ENCODE peak calls at places on chromosomes 6 and 20, in nine cellular contexts. Q, A, Y, S, W, T, L, D and J are unnamed samples.

GRCh38 chr20:6613280-6613861 is 154.1 kb upstream of the BMP2 start:
- DNase-seq in S (no peak), W (no peak), Y (no peak), A (no peak), L (no peak), Q (no peak), D (no peak), T (no peak), J (no peak)

GRCh38 chr6:34025112-34025807 is 120.6 kb downstream of the GRM4 start:
- DNase-seq in T (no peak), A (no peak), W (no peak), D (no peak), L (no peak), Q (no peak), S (no peak), Y (no peak), J (no peak)

GRCh38 chr6:40586800-40587201 is 363 bp downstream of the LRFN2 start:
- DNase-seq in Y (no peak), W (no peak), L (peak), D (peak), Q (no peak), A (no peak), S (no peak), T (peak), J (no peak)

GRCh38 chr6:42104807-42105713 is 37.4 kb downstream of the C6orf132 start:
- DNase-seq in Q (no peak), W (no peak), A (no peak), L (no peak), Y (no peak), S (peak), D (no peak), T (no peak), J (no peak)

GRCh38 chr6:36618366-36619355 is 24.5 kb downstream of the SRSF3 start:
- DNase-seq in Q (no peak), T (peak), S (no peak), L (peak), Y (no peak), A (no peak), W (no peak), D (no peak), J (peak)

GRCh38 chr20:57514273-57514751 is 10.6 kb downstream of the CTCFL start:
- DNase-seq in Q (peak), T (peak), S (peak), D (peak), W (peak), A (peak), L (no peak), Y (peak), J (peak)

GRCh38 chr6:106513813-106514212 is 115.5 kb downstream of the RTN4IP1 start:
- DNase-seq in W (no peak), S (peak), T (no peak), A (no peak), Y (no peak), Q (no peak), D (no peak), L (no peak), J (no peak)

GRCh38 chr20:12847862-12848261 is 160.9 kb upstream of the SPTLC3 start:
- DNase-seq in L (no peak), Q (no peak), Y (no peak), T (no peak), S (no peak), W (no peak), D (no peak), A (peak), J (no peak)

GRCh38 chr6:57207141-57207540 is 15.0 kb downstream of the RAB23 start:
- DNase-seq in D (no peak), Q (no peak), A (no peak), S (no peak), W (no peak), Y (no peak), T (no peak), L (no peak), J (no peak)

GRCh38 chr20:63821824-63822223 is 9.2 kb downstream of the ZBTB46 start:
- DNase-seq in A (no peak), D (no peak), Y (no peak), S (no peak), W (no peak), L (no peak), T (no peak), Q (no peak), J (no peak)

GRCh38 chr6:89067796-89068195 is 12.8 kb upstream of the PNRC1 start:
- DNase-seq in W (no peak), T (no peak), Q (no peak), Y (no peak), L (no peak), S (no peak), D (no peak), A (no peak), J (no peak)

GRCh38 chr20:10856237-10856636 is 182.4 kb upstream of the JAG1 start:
- DNase-seq in D (no peak), Y (no peak), L (no peak), S (no peak), T (no peak), Q (no peak), W (no peak), A (peak), J (no peak)

GRCh38 chr6:156601821-156602301 is 175.3 kb upstream of the ARID1B start:
- DNase-seq in Q (no peak), D (no peak), Y (no peak), L (no peak), T (no peak), S (no peak), A (no peak), W (no peak), J (no peak)

GRCh38 chr6:156599977-156600647 is 177.1 kb upstream of the ARID1B start:
- DNase-seq in Y (no peak), A (no peak), T (no peak), S (no peak), L (no peak), Q (no peak), D (no peak), W (peak), J (no peak)

GRCh38 chr6:156599367-156599766 is 177.8 kb upstream of the ARID1B start:
- DNase-seq in L (no peak), D (no peak), W (peak), Q (no peak), S (no peak), T (no peak), Y (no peak), A (no peak), J (no peak)

GRCh38 chr6:156601156-156601820 is 175.9 kb upstream of the ARID1B start:
- DNase-seq in W (no peak), S (no peak), L (no peak), T (no peak), D (no peak), Y (no peak), Q (no peak), A (no peak), J (no peak)

DNA sequence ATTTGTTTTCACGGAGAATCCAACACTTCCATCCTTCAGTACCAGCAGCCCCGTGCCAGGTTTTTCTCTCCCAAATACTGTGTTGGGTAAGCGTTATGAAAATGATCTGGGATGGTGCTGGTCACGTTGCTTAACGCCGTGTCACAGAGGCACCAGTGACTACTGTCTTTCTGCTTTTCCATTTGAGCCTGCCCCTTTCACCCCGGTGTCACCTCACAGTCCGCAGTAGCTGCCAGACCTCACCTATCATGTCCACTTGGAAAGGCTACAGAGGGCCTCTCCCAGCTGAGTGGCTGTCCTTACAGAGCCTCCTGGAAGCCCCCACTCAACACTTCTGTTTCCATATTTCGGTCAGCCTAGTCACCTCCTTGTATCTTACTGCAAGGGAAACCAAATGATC is 176.5 kb upstream of the ARID1B start:
- DNase-seq in D (no peak), L (no peak), S (no peak), Y (no peak), A (no peak), Q (no peak), T (no peak), W (no peak), J (no peak)
- TF ChIP-seq CTCF in D (no peak), L (no peak), S (no peak), Y (no peak), A (no peak), Q (no peak), T (no peak), W (no peak), J (no peak)

GRCh38 chr20:16530201-16530681 is 43.0 kb downstream of the KIF16B start:
- DNase-seq in D (no peak), Q (no peak), Y (no peak), W (no peak), T (no peak), A (peak), L (no peak), S (no peak), J (no peak)
- TF ChIP-seq CTCF in D (no peak), Q (no peak), Y (no peak), W (no peak), T (no peak), A (no peak), L (no peak), S (no peak), J (no peak)

GRCh38 chr6:70394518-70395300 is 18.6 kb upstream of the FAM135A start:
- DNase-seq in A (no peak), S (no peak), L (peak), W (no peak), D (no peak), Y (no peak), T (no peak), Q (no peak), J (no peak)
- TF ChIP-seq CTCF in A (no peak), S (no peak), L (no peak), W (no peak), D (no peak), Y (no peak), T (no peak), Q (no peak), J (no peak)

GRCh38 chr6:16718301-16718700 is 43.0 kb downstream of the ATXN1 start:
- DNase-seq in L (no peak), Y (no peak), W (no peak), Q (no peak), S (no peak), D (no peak), T (no peak), A (no peak), J (no peak)
- TF ChIP-seq CTCF in L (no peak), Y (no peak), W (no peak), Q (no peak), S (no peak), D (no peak), T (no peak), A (no peak), J (no peak)